ENCODE peak calls at places on chromosomes 12 and 14, in six cellular contexts. T is DND-41, A is AG09309, K is neural progenitor cell, Q is PC-3, Z is cardiac fibroblast. U is an unnamed sample.

GRCh38 chr14:104875412-104875751 is 10.3 kb downstream of the CEP170B start:
- DNase-seq in K (no peak), Q (no peak), A (no peak), Z (no peak), T (no peak), U (no peak)

GRCh38 chr12:64252708-64253107 is 30.6 kb upstream of the KICS2 start:
- DNase-seq in A (peak; percentile 59), Z (peak; percentile 87), Q (no peak), K (no peak), T (no peak), U (no peak)

GRCh38 chr12:13289644-13290285 is 93.2 kb downstream of the EMP1 start:
- DNase-seq in Z (peak; percentile 25), K (no peak), A (no peak), Q (no peak), T (no peak), U (no peak)

GRCh38 chr12:59040043-59040442 is 119.7 kb upstream of the LRIG3 start:
- DNase-seq in A (no peak), T (no peak), Z (no peak), K (no peak), Q (no peak), U (no peak)

GRCh38 chr14:29016050-29016900 is 249.7 kb downstream of the FOXG1 start:
- DNase-seq in Q (peak; percentile 66), A (no peak), T (peak; percentile 35), K (peak; percentile 66), Z (peak; percentile 64), U (peak; percentile 40)

GRCh38 chr12:79424109-79424721 is 266.5 kb downstream of the PAWR start:
- DNase-seq in T (no peak), Q (peak; percentile 97), A (peak; percentile 91), Z (peak; percentile 91), K (peak; percentile 24), U (no peak)

GRCh38 chr12:121190523-121191031 is 19.4 kb upstream of the P2RX4 start:
- DNase-seq in T (no peak), K (no peak), A (peak; percentile 80), Z (peak; percentile 84), Q (peak; percentile 68), U (no peak)

GRCh38 chr14:46063872-46064271 is 587.7 kb downstream of the RPL10L start:
- DNase-seq in K (peak; percentile 15), T (no peak), Z (no peak), Q (peak; percentile 53), A (no peak), U (no peak)

GRCh38 chr14:51564986-51565604 is 86.6 kb upstream of the FRMD6 start:
- DNase-seq in Z (no peak), A (no peak), T (peak; percentile 24), K (peak; percentile 9), Q (peak; percentile 95), U (peak; percentile 18)

GRCh38 chr12:50314629-50315312 is 31.5 kb upstream of the LIMA1 start:
- DNase-seq in Q (peak; percentile 61), A (no peak), K (peak; percentile 64), T (peak; percentile 15), Z (peak; percentile 81), U (peak; percentile 27)

GRCh38 chr14:41167040-41167439 is 439.6 kb upstream of the LRFN5 start:
- DNase-seq in Q (no peak), Z (no peak), A (no peak), T (no peak), K (peak; percentile 2), U (no peak)

GRCh38 chr14:104664107-104664506 is 25.3 kb upstream of the INF2 start:
- DNase-seq in Q (no peak), T (no peak), Z (no peak), A (no peak), K (no peak), U (no peak)

GRCh38 chr12:100268835-100269564 is 2.0 kb downstream of the SCYL2 start:
- DNase-seq in A (no peak), Z (peak; percentile 22), K (no peak), Q (peak; percentile 8), T (no peak), U (no peak)

GRCh38 chr12:40286583-40286982 is 61.8 kb downstream of the LRRK2 start:
- DNase-seq in Z (no peak), Q (peak; percentile 51), A (no peak), K (no peak), T (no peak), U (no peak)

GRCh38 chr12:47736216-47736615 is 10.9 kb upstream of the ENDOU start:
- DNase-seq in T (no peak), A (no peak), K (no peak), Z (no peak), Q (no peak), U (no peak)

DNA sequence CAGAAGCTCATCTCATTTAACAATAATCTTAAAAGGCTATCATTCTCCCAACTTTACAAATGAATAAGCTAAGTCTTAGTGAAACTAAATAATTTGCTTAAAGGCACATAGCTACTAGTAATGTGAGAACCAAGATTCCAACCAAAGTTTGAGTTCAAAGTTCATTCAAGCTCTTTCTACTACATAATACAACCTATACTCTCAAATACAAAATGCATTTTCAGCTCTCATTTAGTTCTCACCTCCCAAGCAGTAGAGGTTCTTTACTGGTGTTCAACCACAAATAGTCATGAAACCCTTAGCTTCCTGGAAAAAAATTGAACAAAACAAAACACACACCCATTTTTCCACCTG is 43.5 kb downstream of the DDHD1 start:
- DNase-seq in K (no peak), Q (no peak), Z (no peak), T (no peak), A (no peak), U (no peak)
- H3K4me3 ChIP-seq in K (no peak overlapping the region), Q (no peak overlapping the region), Z (no peak overlapping the region), T (no peak overlapping the region), A (no peak overlapping the region), U (peak overlapping the region; percentile 55)

DNA sequence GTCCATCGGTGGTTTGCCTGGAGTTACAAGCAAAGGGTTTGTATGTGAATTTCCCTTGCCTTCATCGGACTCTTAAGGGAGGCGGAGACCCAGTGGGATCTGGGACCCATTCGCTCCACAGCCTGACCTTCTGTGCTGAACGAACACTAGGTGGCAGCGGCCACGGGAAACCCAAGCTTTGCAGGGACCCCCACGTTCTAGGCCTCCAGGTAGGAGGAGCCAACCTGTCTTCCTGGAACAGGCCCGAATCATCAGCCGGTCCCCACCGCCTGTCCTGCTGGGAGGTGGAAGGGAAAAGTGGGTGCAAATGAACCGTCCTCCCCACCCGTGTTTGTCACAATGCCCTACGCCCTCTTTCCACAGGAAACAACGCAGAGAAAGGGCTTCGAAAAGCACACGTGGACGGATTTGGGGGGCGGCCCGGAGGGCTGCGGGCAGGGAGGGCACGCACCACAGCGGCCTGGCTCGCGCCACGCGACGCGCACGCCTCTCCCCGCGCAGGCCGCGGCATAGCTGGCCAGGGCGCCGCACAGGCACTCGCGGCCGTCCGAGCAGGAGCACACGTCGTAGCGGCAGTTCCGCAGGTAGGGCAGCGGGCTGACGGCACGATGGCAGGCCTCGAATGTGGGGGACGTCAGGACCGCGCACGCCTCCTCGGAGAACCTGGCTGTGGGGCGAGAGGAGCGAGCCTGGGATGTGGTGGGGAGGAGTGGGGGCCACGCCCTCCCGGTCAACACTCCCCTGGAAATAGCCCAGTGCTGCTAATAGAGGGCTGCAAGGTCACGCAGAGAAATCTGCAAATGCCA is 67.9 kb downstream of the VWF start:
- DNase-seq in A (no peak), Z (no peak), K (peak; percentile 67), Q (no peak), T (peak; percentile 32), U (no peak)
- H3K4me3 ChIP-seq in A (no peak overlapping the region), Z (no peak overlapping the region), K (no peak overlapping the region), Q (no peak overlapping the region), T (no peak overlapping the region), U (no peak overlapping the region)

GRCh38 chr12:111034911-111035577 is 114.7 kb upstream of the MYL2 start:
- DNase-seq in T (no peak), Z (no peak), A (no peak), K (peak; percentile 13), Q (no peak), U (no peak)

GRCh38 chr12:111037047-111037446 is 116.7 kb upstream of the MYL2 start:
- DNase-seq in A (no peak), Q (no peak), Z (no peak), T (no peak), K (no peak), U (no peak)

GRCh38 chr12:111033281-111034147 is 113.1 kb upstream of the MYL2 start:
- DNase-seq in Z (no peak), Q (no peak), A (no peak), K (peak; percentile 72), T (no peak), U (no peak)

GRCh38 chr12:111034148-111034910 is 114.0 kb upstream of the MYL2 start:
- DNase-seq in A (no peak), Q (no peak), T (no peak), K (peak; percentile 72), Z (no peak), U (no peak)

DNA sequence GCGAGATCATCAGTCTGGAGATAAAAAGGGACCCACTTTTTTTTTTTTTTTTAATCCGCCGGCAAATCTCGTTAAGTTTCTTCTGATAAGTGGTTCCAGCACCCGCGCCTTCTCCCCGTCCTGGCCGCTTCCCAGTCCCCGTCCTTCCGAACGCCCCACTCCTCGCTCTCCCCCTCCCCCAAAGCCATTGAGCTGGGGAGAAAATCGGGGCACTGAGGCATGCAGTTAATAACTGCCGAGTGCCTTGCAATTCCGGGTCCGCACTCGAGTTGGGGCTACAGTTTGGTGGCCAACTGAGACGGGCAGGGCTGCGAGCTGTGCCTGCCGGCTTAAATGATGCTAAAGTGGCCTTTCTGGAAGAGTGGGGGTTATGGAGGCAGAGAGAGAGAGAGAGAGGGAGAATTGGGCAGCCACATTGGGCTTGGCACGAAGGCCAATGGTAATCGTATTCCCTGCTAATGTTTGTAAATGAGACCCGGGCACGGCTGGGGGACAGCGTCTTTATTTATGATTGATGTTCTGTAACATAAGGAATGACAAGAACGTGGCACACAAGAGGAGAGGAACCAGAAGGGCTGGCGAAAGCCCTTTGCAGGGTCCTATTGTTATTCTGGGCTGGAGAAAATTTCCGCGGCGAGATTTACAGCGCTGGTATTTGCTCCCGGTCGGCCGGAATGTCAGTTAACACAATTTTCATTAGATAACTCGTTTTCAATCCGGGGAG is 115.4 kb upstream of the MYL2 start:
- DNase-seq in K (peak; percentile 73), Z (no peak), Q (no peak), T (no peak), A (no peak), U (no peak)
- H3K4me3 ChIP-seq in K (peak overlapping the region; percentile 98), Z (no peak overlapping the region), Q (peak overlapping the region; percentile 14), T (no peak overlapping the region), A (no peak overlapping the region), U (no peak overlapping the region)

DNA sequence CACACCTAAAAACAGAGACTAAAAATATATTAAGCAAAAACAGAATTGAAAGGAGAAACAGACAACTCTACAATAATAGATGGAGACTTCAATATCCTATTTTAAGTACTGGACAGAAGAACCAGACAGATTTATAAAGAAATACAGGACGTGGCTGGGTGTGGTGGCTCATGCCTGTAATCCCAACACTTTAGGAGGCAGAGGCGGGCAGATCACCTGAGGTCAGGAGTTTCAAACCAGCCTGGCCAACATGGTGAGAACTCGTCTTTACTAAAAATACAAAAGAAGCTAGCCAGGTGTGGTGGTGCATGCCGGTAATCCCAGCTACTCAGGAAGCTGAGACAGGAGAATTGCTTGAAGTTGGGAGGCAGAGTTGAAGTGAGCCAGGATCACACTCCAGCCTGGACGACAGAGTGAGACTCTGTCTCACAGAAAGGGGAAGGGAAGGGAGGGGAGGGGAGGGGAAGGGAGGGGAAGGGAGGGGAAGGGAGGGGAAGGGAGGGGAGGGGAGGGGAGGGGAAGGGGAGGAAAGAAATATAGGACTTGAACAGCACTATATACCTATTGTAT is 53.0 kb downstream of the CDK17 start:
- DNase-seq in K (no peak), T (peak; percentile 29), Q (no peak), Z (no peak), A (no peak), U (no peak)
- H3K4me3 ChIP-seq in K (no peak overlapping the region), T (no peak overlapping the region), Q (no peak overlapping the region), Z (no peak overlapping the region), A (no peak overlapping the region), U (no peak overlapping the region)

GRCh38 chr12:7091171-7091570 is 1.1 kb downstream of the C1R start:
- DNase-seq in A (no peak), Q (no peak), K (no peak), T (no peak), Z (no peak), U (no peak)
- H3K4me3 ChIP-seq in A (peak overlapping the region; percentile 52), Q (no peak overlapping the region), K (no peak overlapping the region), T (no peak overlapping the region), Z (peak overlapping the region; percentile 66), U (no peak overlapping the region)

U was measured in Jurkat, Clone E6-1.